ENCODE peak calls at places on chromosomes 6 and 20, in six cellular contexts. W, R, H, E, J and P are unnamed samples.

GRCh38 chr6:5619249-5619648 is 357.9 kb downstream of the FARS2 start:
- DNase-seq in E (no peak), R (no peak), W (no peak), J (no peak), H (no peak), P (peak)

GRCh38 chr6:169024047-169024660 is 229.5 kb downstream of the THBS2 start:
- DNase-seq in W (no peak), J (no peak), H (no peak), R (no peak), E (no peak), P (no peak)

GRCh38 chr6:157823001-157823522 is at the start of gene SNX9:
- DNase-seq in J (peak), H (peak), E (peak), W (peak), R (peak), P (peak)

GRCh38 chr6:7391244-7391643 is 1.6 kb downstream of the RIOK1 start:
- DNase-seq in E (no peak), H (no peak), R (no peak), J (no peak), W (no peak), P (no peak)

GRCh38 chr6:43334466-43335095 is 26.0 kb upstream of the CRIP3 start:
- DNase-seq in R (no peak), H (peak), W (peak), E (no peak), J (peak), P (no peak)

GRCh38 chr20:62577447-62577846 is 64.9 kb upstream of the SLCO4A1 start:
- DNase-seq in W (no peak), E (no peak), J (no peak), R (no peak), H (no peak), P (no peak)

GRCh38 chr6:12289655-12290489 is at the start of gene EDN1:
- DNase-seq in E (peak), W (peak), J (peak), H (peak), R (peak), P (peak)

GRCh38 chr6:5261545-5262109 is 314 bp downstream of the FARS2 start:
- DNase-seq in J (no peak), R (no peak), H (peak), E (no peak), W (no peak), P (no peak)

GRCh38 chr6:16148498-16148897 is 19.6 kb downstream of the MYLIP start:
- DNase-seq in J (no peak), W (no peak), E (no peak), H (no peak), R (no peak), P (no peak)

GRCh38 chr6:81748946-81749345 is 3.5 kb downstream of the TENT5A start:
- DNase-seq in E (no peak), J (no peak), H (peak), W (no peak), R (no peak), P (no peak)

GRCh38 chr6:81751388-81752083 is 945 bp downstream of the TENT5A start:
- DNase-seq in J (no peak), W (peak), H (peak), E (no peak), R (peak), P (peak)

GRCh38 chr6:81749704-81750103 is 2.8 kb downstream of the TENT5A start:
- DNase-seq in J (no peak), W (peak), H (peak), R (no peak), E (no peak), P (no peak)

GRCh38 chr6:81750660-81751387 is 1.7 kb downstream of the TENT5A start:
- DNase-seq in H (peak), J (peak), W (no peak), R (no peak), E (no peak), P (no peak)

DNA sequence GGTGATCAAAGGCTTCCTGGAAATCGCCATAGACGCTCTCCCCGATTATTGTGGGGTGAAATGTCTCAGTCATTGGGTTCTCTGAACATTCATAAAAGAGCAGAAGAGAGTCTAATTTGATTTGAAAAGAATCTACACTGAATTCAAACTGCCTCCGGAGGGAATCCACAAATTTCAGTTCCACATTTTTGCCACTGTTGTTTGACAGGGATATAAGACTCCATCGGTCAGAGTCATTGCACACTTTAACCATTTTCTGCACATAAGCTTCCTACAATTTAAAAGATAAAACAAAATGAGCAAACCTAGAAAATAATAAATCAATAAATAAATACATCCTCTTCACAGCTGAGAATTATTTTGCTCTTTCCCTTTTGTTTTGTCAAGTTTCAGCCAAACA is 2.3 kb downstream of the TENT5A start:
- DNase-seq in R (no peak), H (peak), W (no peak), J (no peak), E (no peak), P (no peak)
- TF ChIP-seq CTCF in R (no peak), H (no peak), W (no peak), J (no peak), E (no peak), P (no peak)

GRCh38 chr6:131782764-131783163 is 25.1 kb upstream of the ENPP1 start:
- DNase-seq in E (no peak), H (no peak), J (no peak), W (no peak), R (no peak), P (no peak)
- TF ChIP-seq CTCF in E (no peak), H (no peak), J (no peak), W (no peak), R (no peak), P (no peak)

GRCh38 chr6:145758086-145758485 is 22.8 kb upstream of the EPM2A start:
- DNase-seq in W (no peak), R (no peak), J (no peak), E (no peak), H (no peak), P (no peak)

GRCh38 chr6:145756170-145756662 is 20.9 kb upstream of the EPM2A start:
- DNase-seq in R (peak), H (peak), E (peak), W (no peak), J (peak), P (no peak)

GRCh38 chr6:145755682-145756081 is 20.4 kb upstream of the EPM2A start:
- DNase-seq in R (no peak), H (no peak), W (no peak), J (no peak), E (no peak), P (no peak)

GRCh38 chr6:145763742-145764141 is 28.4 kb upstream of the EPM2A start:
- DNase-seq in E (no peak), R (no peak), W (no peak), J (no peak), H (no peak), P (no peak)

GRCh38 chr6:145761584-145761983 is 26.3 kb upstream of the EPM2A start:
- DNase-seq in J (no peak), E (no peak), H (no peak), W (no peak), R (no peak), P (no peak)
- TF ChIP-seq CTCF in J (no peak), E (no peak), H (no peak), W (no peak), R (no peak), P (no peak)

DNA sequence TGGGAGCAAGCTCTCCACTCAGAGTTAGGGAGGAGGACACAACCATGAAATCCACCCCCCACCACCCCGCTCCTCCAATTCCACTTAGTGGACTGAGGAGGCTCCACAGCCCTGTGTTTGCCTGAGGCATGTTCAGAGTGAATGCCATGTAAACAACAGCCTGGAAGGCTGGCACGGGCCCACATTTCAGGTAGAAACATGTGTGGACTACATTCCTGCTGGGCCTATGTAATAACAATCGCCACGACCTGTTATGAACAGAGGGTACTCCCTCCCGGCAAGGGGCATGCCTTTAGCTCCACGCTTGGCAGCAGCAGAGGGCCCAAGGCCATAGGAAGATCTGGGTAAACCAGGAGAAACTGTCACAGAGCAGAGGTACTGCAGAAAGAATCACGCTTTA is 65.5 kb downstream of the ISM1 start:
- DNase-seq in R (no peak), W (no peak), H (no peak), J (peak), E (no peak), P (no peak)
- TF ChIP-seq CTCF in R (no peak), W (no peak), H (no peak), J (no peak), E (no peak), P (no peak)

DNA sequence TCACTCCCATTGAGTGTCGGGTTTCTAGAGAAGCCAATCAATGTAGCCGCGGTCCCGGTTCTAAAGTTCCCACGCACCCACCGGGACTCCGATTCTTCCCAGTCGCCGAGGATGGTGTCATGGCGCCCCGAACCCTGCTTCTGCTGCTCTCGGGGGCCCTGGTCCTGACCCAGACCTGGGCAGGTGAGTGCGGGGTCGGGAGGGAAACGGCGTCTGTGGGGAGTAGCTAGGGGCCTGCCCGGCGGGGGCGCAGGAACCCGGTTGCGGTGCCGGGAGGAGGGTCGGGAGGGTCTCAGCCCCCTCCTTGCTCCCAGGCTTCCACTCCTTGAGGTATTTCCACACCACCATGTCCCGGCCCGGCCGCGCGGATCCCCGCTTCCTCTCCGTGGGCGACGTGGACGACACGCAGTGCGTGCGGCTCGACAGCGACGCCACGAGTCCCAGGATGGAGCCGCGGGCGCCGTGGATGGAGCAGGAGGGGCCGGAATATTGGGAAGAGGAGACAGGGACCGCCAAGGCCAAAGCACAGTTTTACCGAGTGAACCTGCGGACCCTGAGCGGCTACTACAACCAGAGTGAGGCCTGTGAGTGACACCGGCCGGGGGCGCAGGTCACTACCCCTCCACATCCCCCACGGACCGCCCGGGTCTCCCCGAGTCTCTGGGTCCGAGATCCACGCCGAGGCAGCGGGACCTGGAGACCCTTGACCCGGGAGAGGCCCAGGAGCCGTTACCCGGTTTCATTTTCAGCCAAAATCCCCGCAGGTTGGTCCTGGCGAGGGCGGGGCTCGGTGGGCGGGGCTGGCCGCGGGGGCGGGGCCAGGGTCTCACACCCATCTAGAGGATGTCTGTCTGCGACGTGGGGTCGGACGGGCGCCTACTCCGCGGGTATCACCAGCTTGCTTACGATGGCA is 35.2 kb upstream of the HLA-G start:
- DNase-seq in R (peak), E (no peak), J (peak), W (peak), H (peak), P (peak)
- TF ChIP-seq CTCF in R (peak), E (no peak), J (peak), W (peak), H (peak), P (peak)

DNA sequence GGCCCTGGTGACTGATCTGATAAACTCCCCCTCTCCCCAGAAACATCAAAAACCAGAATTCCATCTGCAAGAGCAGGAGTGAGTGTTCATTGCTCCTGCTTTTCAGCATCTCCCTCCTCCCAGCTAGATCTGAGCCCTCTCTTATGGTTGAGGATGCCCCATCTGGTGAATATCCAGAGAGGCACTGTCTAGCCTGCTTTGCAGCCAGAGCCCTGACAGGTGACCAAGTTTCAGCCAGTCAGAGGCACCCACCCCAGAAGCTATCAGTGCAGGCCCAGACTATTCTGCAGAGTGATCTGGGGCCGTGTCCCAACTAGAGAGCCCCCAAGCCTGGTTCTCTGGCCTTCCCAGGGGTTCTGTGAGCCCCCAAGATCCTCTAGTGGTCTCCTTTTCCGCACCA is 6.4 kb upstream of the BMP7 start:
- DNase-seq in J (no peak), E (peak), R (no peak), W (peak), H (no peak), P (no peak)
- TF ChIP-seq CTCF in J (no peak), E (no peak), R (no peak), W (no peak), H (no peak), P (no peak)

DNA sequence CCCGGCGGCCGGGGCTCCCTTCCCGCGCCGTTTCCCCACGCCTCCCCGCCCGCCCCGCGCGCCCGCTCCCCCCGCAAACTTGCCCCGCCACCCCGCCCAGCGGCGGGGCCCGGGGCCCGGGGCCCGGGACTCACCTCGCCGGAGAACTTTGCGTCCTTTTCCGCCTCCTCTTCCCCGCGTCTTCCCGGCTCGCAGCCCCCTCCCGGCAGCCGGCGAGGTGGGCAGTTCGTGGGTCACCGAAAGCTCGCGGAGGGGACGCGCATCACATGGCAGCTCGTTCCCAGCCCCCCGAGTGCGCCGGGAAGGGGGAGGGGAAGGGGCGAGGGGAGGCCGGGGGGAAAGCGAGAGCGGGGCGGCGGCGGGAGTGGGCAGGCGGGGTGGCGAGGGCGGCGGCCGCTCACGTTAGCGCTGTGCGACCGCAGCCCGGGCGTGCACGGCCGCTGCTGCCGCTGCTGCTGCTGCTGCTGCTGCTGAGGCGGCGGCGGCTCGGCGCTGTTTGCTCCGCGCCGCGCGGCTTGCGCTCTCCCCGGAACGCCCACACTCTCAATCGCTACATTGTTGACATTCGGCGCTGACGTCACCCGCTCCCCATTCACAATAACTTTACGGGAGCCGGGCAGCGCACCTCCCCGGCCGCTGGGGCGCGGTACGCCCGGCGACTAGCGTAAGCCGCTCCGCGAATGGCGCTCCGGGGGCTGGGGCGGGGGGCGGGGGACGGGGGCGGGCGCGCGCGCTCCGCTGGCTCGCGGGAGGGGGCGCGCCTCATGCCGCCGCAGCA is at the start of gene BACH2:
- DNase-seq in R (peak), E (peak), H (peak), J (peak), W (peak), P (peak)
- TF ChIP-seq CTCF in R (no peak), E (no peak), H (no peak), J (no peak), W (no peak), P (no peak)

GRCh38 chr6:24867104-24867703 is 68.5 kb upstream of the ARMH2 start:
- DNase-seq in J (no peak), H (no peak), R (no peak), W (no peak), E (no peak), P (no peak)
- TF ChIP-seq CTCF in J (no peak), H (no peak), R (no peak), W (no peak), E (no peak), P (no peak)

GRCh38 chr6:86193821-86194220 is 551.1 kb upstream of the SYNCRIP start:
- DNase-seq in E (no peak), W (no peak), J (no peak), R (no peak), H (no peak), P (no peak)

GRCh38 chr6:86192123-86192522 is 549.4 kb upstream of the SYNCRIP start:
- DNase-seq in H (peak), J (no peak), W (no peak), R (no peak), E (peak), P (no peak)
- TF ChIP-seq CTCF in H (no peak), J (no peak), W (peak), R (no peak), E (peak), P (no peak)

GRCh38 chr20:36792422-36792821 is 18.9 kb upstream of the DSN1 start:
- DNase-seq in J (peak), H (peak), R (peak), E (peak), W (peak), P (peak)
- TF ChIP-seq CTCF in J (no peak), H (peak), R (no peak), E (peak), W (peak), P (peak)